ENCODE peak calls at places on chromosome 1, in four cellular contexts. Q is PC-9; D is body of pancreas; E is CD4-positive, alpha-beta memory T cell. L is an unnamed sample. For H3K4me1, the result is how much of the 10 kb centered on the place peaks cover.

GRCh38 chr1:9097947-9098705 is 28.7 kb upstream of the SLC2A5 start:
- DNase-seq in E (no peak), Q (no peak), D (no peak), L (no peak)

GRCh38 chr1:60173006-60173405 is 99.4 kb upstream of the C1orf87 start:
- DNase-seq in E (no peak), Q (no peak), D (no peak), L (no peak)

GRCh38 chr1:34924759-34925555 is 4.5 kb downstream of the DLGAP3 start:
- DNase-seq in E (peak), Q (peak), D (peak), L (peak)

GRCh38 chr1:101996830-101997485 is at the start of gene OLFM3:
- DNase-seq in Q (peak), E (no peak), D (peak), L (no peak)

GRCh38 chr1:234683856-234684632 is 74.1 kb upstream of the IRF2BP2 start:
- DNase-seq in Q (peak), E (no peak), D (peak), L (no peak)

GRCh38 chr1:30466026-30466425 is 257.4 kb downstream of the MATN1 start:
- DNase-seq in Q (no peak), D (no peak), E (no peak), L (no peak)

GRCh38 chr1:15455522-15455921 is 1.0 kb upstream of the CELA2A start:
- DNase-seq in E (no peak), Q (no peak), D (peak), L (no peak)

GRCh38 chr1:173857363-173857917 is 10.3 kb downstream of the GAS5 start:
- DNase-seq in E (no peak), Q (no peak), D (no peak), L (no peak)

GRCh38 chr1:23916209-23917131 is 3.3 kb upstream of the CNR2 start:
- DNase-seq in D (peak), Q (peak), E (peak), L (peak)

GRCh38 chr1:111967067-111967690 is 22.3 kb downstream of the KCND3 start:
- DNase-seq in D (no peak), E (no peak), Q (no peak), L (no peak)

GRCh38 chr1:151710187-151710586 is 6.4 kb downstream of the CELF3 start:
- DNase-seq in Q (peak), E (peak), D (peak), L (no peak)

GRCh38 chr1:36856126-36856525 is 178.2 kb downstream of the GRIK3 start:
- DNase-seq in D (no peak), E (no peak), Q (no peak), L (no peak)

GRCh38 chr1:163799190-163799805 is 477.5 kb downstream of the NUF2 start:
- DNase-seq in D (peak), E (no peak), Q (no peak), L (no peak)

GRCh38 chr1:211328866-211329265 is 2.2 kb downstream of the TRAF5 start:
- DNase-seq in E (no peak), D (no peak), Q (no peak), L (no peak)

GRCh38 chr1:41359211-41360073 is 1.8 kb upstream of the FOXO6 start:
- DNase-seq in Q (no peak), E (no peak), D (no peak), L (no peak)

GRCh38 chr1:41361495-41362356 is 492 bp downstream of the FOXO6 start:
- DNase-seq in D (no peak), Q (no peak), E (no peak), L (no peak)

GRCh38 chr1:41360074-41361027 is 883 bp upstream of the FOXO6 start:
- DNase-seq in D (no peak), Q (peak), E (no peak), L (no peak)

GRCh38 chr1:41362357-41362721 is 1.1 kb downstream of the FOXO6 start:
- DNase-seq in E (no peak), Q (no peak), D (no peak), L (no peak)

GRCh38 chr1:41361028-41361494 is at the start of gene FOXO6:
- DNase-seq in D (peak), E (peak), Q (peak), L (peak)
- H3K4me1 ChIP-seq in D (under half), E (under half), Q (half or more), L (under half)

GRCh38 chr1:67304023-67304422 is 3.6 kb upstream of the IL12RB2 start:
- DNase-seq in Q (no peak), D (no peak), E (no peak), L (no peak)

GRCh38 chr1:67307251-67308060 is at the start of gene IL12RB2:
- DNase-seq in D (peak), E (peak), Q (no peak), L (no peak)

GRCh38 chr1:67306547-67306946 is 1.1 kb upstream of the IL12RB2 start:
- DNase-seq in D (no peak), Q (no peak), E (no peak), L (no peak)

GRCh38 chr1:67312630-67313029 is 5.0 kb downstream of the IL12RB2 start:
- DNase-seq in D (no peak), Q (no peak), E (no peak), L (no peak)

GRCh38 chr1:67308136-67308535 is 463 bp downstream of the IL12RB2 start:
- DNase-seq in E (no peak), Q (no peak), D (peak), L (no peak)
- H3K4me3 ChIP-seq in E (peak), Q (no peak), D (peak), L (no peak)

GRCh38 chr1:56478734-56479133 is 100.6 kb downstream of the PLPP3 start:
- DNase-seq in Q (no peak), E (no peak), D (no peak), L (no peak)

GRCh38 chr1:56484695-56485094 is 94.7 kb downstream of the PLPP3 start:
- DNase-seq in E (no peak), D (no peak), Q (no peak), L (no peak)

GRCh38 chr1:56483104-56483503 is 96.3 kb downstream of the PLPP3 start:
- DNase-seq in E (no peak), D (no peak), Q (no peak), L (no peak)

GRCh38 chr1:56481140-56481694 is 98.1 kb downstream of the PLPP3 start:
- DNase-seq in E (no peak), Q (no peak), D (no peak), L (no peak)

DNA sequence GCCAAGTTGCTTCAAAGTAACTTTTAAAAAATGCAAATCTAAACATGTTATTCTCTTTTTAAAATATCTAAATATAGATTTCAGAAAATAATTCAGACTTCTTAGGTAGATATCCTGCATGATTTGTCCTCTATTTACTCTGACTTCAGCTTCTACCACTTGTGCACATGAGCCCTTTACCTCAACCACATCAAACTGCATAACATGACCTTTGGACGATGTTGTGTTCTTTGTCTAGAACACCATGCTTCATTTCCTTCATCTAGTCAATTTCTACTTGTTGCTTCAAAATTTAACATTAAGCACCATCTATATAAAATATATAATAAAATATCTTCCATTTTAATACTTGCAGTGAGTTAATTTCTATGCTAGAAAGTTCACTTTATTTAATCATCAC is 96.9 kb downstream of the PLPP3 start:
- DNase-seq in D (no peak), E (no peak), Q (no peak), L (no peak)
- H3K27ac ChIP-seq in D (no peak), E (no peak), Q (no peak), L (no peak)

GRCh38 chr1:109296782-109297181 is 10.0 kb downstream of the MYBPHL start:
- DNase-seq in E (no peak), D (no peak), Q (no peak), L (no peak)
- H3K4me1 ChIP-seq in E (under half), D (under half), Q (under half), L (under half)

L was measured in CD8-positive, alpha-beta memory T cell.